ENCODE peak calls at places on chromosomes 3 and 15, in four cellular contexts. One of them, this sample, is unnamed.

GRCh38 chr3:97940034-97940433 is 32.2 kb downstream of the RIOX2 start:
- DNase-seq in transverse colon: no peak
- DNase-seq in HepG2: peak
- DNase-seq in uterus: no peak
- DNase-seq in this sample: no peak

GRCh38 chr15:69060744-69061143 is 46.2 kb downstream of the NOX5 start:
- DNase-seq in transverse colon: no peak
- DNase-seq in HepG2: no peak
- DNase-seq in uterus: no peak
- DNase-seq in this sample: no peak

GRCh38 chr15:69522361-69522760 is 69.7 kb downstream of the RPLP1 start:
- DNase-seq in transverse colon: no peak
- DNase-seq in HepG2: no peak
- DNase-seq in uterus: no peak
- DNase-seq in this sample: no peak

GRCh38 chr15:70469182-70469581 is 294.2 kb downstream of the UACA start:
- DNase-seq in transverse colon: no peak
- DNase-seq in HepG2: no peak
- DNase-seq in uterus: no peak
- DNase-seq in this sample: no peak

GRCh38 chr3:183845090-183845489 is 19.7 kb upstream of the MAP6D1 start:
- DNase-seq in transverse colon: no peak
- DNase-seq in HepG2: no peak
- DNase-seq in uterus: no peak
- DNase-seq in this sample: no peak

GRCh38 chr3:148173836-148174235 is 523.9 kb upstream of the AGTR1 start:
- DNase-seq in transverse colon: no peak
- DNase-seq in HepG2: no peak
- DNase-seq in uterus: no peak
- DNase-seq in this sample: no peak

GRCh38 chr15:100849021-100849831 is 30.4 kb upstream of the ALDH1A3 start:
- DNase-seq in transverse colon: peak
- DNase-seq in HepG2: no peak
- DNase-seq in uterus: peak
- DNase-seq in this sample: peak

GRCh38 chr3:102936511-102936910 is 501.7 kb downstream of the ZPLD1 start:
- DNase-seq in transverse colon: no peak
- DNase-seq in HepG2: no peak
- DNase-seq in uterus: no peak
- DNase-seq in this sample: no peak

GRCh38 chr3:49842843-49843242 is 13.5 kb downstream of the TRAIP start:
- DNase-seq in transverse colon: no peak
- DNase-seq in HepG2: no peak
- DNase-seq in uterus: no peak
- DNase-seq in this sample: no peak

GRCh38 chr3:50605901-50606326 is 5.7 kb downstream of the CISH start:
- DNase-seq in transverse colon: no peak
- DNase-seq in HepG2: no peak
- DNase-seq in uterus: no peak
- DNase-seq in this sample: no peak

GRCh38 chr3:46725663-46726314 is 8.1 kb upstream of the PRSS50 start:
- DNase-seq in transverse colon: no peak
- DNase-seq in HepG2: no peak
- DNase-seq in uterus: no peak
- DNase-seq in this sample: no peak

GRCh38 chr3:143608966-143609365 is 239.3 kb downstream of the SLC9A9 start:
- DNase-seq in transverse colon: no peak
- DNase-seq in HepG2: no peak
- DNase-seq in uterus: no peak
- DNase-seq in this sample: no peak

GRCh38 chr3:190381356-190381940 is 6.5 kb upstream of the CLDN16 start:
- DNase-seq in transverse colon: no peak
- DNase-seq in HepG2: no peak
- DNase-seq in uterus: no peak
- DNase-seq in this sample: no peak

DNA sequence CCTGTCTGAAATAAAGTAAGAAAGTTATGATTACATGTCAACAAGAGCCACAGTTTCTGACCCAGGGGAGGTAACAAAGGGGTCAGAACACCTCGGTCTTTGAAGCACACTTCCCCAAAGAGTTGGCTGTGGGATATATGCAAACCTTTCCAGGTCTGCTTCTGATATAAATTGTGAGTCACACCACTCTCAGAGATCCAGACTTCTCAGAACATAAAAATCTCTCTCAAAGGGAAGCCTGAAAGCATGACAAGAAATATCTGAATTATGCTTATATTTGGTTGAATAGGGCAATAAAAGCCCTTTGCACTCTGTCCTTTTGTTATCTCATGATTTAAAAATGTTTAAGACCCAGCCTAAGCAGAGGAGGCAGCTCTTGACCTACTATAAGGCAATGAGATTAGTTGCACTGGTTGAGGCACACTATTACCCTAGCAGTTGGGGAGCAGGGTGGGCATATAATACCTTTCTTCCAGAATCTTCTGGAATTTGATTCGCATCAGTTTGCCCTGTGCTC is 56.8 kb downstream of the MYH15 start:
- DNase-seq in transverse colon: no peak
- DNase-seq in HepG2: no peak
- DNase-seq in uterus: no peak
- DNase-seq in this sample: no peak
- TF ChIP-seq POLR2A in transverse colon: no peak
- TF ChIP-seq POLR2A in HepG2: no peak
- TF ChIP-seq POLR2A in uterus: no peak
- TF ChIP-seq POLR2A in this sample: no peak

GRCh38 chr3:197554562-197555280 is 1.0 kb downstream of the BDH1 start:
- DNase-seq in transverse colon: peak
- DNase-seq in HepG2: no peak
- DNase-seq in uterus: peak
- DNase-seq in this sample: peak
- TF ChIP-seq POLR2A in transverse colon: peak
- TF ChIP-seq POLR2A in HepG2: no peak
- TF ChIP-seq POLR2A in uterus: peak
- TF ChIP-seq POLR2A in this sample: peak

GRCh38 chr15:39578851-39579486 is 1.9 kb upstream of the THBS1 start:
- DNase-seq in transverse colon: no peak
- DNase-seq in HepG2: no peak
- DNase-seq in uterus: no peak
- DNase-seq in this sample: no peak

GRCh38 chr15:39581501-39582285 is 814 bp downstream of the THBS1 start:
- DNase-seq in transverse colon: peak
- DNase-seq in HepG2: peak
- DNase-seq in uterus: peak
- DNase-seq in this sample: peak

GRCh38 chr15:39580630-39581500 is at the start of gene THBS1:
- DNase-seq in transverse colon: peak
- DNase-seq in HepG2: peak
- DNase-seq in uterus: peak
- DNase-seq in this sample: peak

GRCh38 chr15:39579487-39580116 is 1.3 kb upstream of the THBS1 start:
- DNase-seq in transverse colon: peak
- DNase-seq in HepG2: peak
- DNase-seq in uterus: peak
- DNase-seq in this sample: no peak

GRCh38 chr15:39580117-39580629 is 706 bp upstream of the THBS1 start:
- DNase-seq in transverse colon: peak
- DNase-seq in HepG2: peak
- DNase-seq in uterus: peak
- DNase-seq in this sample: peak
- TF ChIP-seq POLR2A in transverse colon: no peak
- TF ChIP-seq POLR2A in HepG2: no peak
- TF ChIP-seq POLR2A in uterus: no peak
- TF ChIP-seq POLR2A in this sample: no peak

GRCh38 chr3:172038823-172039222 is 555 bp upstream of the FNDC3B start:
- DNase-seq in transverse colon: no peak
- DNase-seq in HepG2: no peak
- DNase-seq in uterus: peak
- DNase-seq in this sample: no peak

GRCh38 chr3:172040976-172041963 is 1.9 kb downstream of the FNDC3B start:
- DNase-seq in transverse colon: peak
- DNase-seq in HepG2: no peak
- DNase-seq in uterus: peak
- DNase-seq in this sample: no peak

GRCh38 chr3:172042136-172042535 is 2.8 kb downstream of the FNDC3B start:
- DNase-seq in transverse colon: no peak
- DNase-seq in HepG2: no peak
- DNase-seq in uterus: no peak
- DNase-seq in this sample: no peak

GRCh38 chr3:172039352-172040077 is at the start of gene FNDC3B:
- DNase-seq in transverse colon: peak
- DNase-seq in HepG2: peak
- DNase-seq in uterus: peak
- DNase-seq in this sample: peak

GRCh38 chr3:172040078-172040975 is 949 bp downstream of the FNDC3B start:
- DNase-seq in transverse colon: peak
- DNase-seq in HepG2: peak
- DNase-seq in uterus: peak
- DNase-seq in this sample: peak
- TF ChIP-seq POLR2A in transverse colon: no peak
- TF ChIP-seq POLR2A in HepG2: peak
- TF ChIP-seq POLR2A in uterus: peak
- TF ChIP-seq POLR2A in this sample: no peak

DNA sequence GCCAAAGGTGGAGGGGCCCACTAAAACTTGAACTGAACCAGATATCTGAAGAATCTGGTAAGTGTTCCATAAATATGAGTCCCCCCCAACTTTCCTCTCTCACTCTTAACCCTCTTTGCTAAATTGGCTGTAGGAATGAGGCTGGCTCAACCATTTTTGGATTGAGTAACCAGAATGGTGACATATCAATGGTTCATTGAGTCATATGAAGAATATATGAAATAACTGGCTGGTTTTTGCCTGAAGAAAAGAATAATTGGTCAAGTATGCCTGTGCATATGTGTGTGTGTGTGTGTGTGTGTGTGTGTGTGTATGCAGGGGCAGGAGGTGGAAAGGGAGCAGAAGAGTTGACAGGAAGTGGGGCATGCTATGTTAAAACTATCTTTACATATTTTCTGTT is 472.9 kb upstream of the THBS1 start:
- DNase-seq in transverse colon: no peak
- DNase-seq in HepG2: no peak
- DNase-seq in uterus: no peak
- DNase-seq in this sample: no peak
- TF ChIP-seq POLR2A in transverse colon: no peak
- TF ChIP-seq POLR2A in HepG2: no peak
- TF ChIP-seq POLR2A in uterus: no peak
- TF ChIP-seq POLR2A in this sample: no peak

GRCh38 chr3:149486726-149487125 is 12.2 kb downstream of the TM4SF4 start:
- DNase-seq in transverse colon: no peak
- DNase-seq in HepG2: no peak
- DNase-seq in uterus: no peak
- DNase-seq in this sample: no peak
- TF ChIP-seq POLR2A in transverse colon: no peak
- TF ChIP-seq POLR2A in HepG2: no peak
- TF ChIP-seq POLR2A in uterus: no peak
- TF ChIP-seq POLR2A in this sample: no peak

GRCh38 chr3:31981206-31982181 is at the start of the genes OSBPL10 and ZNF860:
- DNase-seq in transverse colon: peak
- DNase-seq in HepG2: peak
- DNase-seq in uterus: peak
- DNase-seq in this sample: no peak
- TF ChIP-seq POLR2A in transverse colon: peak
- TF ChIP-seq POLR2A in HepG2: peak
- TF ChIP-seq POLR2A in uterus: peak
- TF ChIP-seq POLR2A in this sample: no peak

GRCh38 chr3:13420817-13421755 is 964 bp upstream of the NUP210 start:
- DNase-seq in transverse colon: peak
- DNase-seq in HepG2: no peak
- DNase-seq in uterus: no peak
- DNase-seq in this sample: peak

GRCh38 chr3:13424111-13424844 is 4.2 kb upstream of the NUP210 start:
- DNase-seq in transverse colon: no peak
- DNase-seq in HepG2: no peak
- DNase-seq in uterus: no peak
- DNase-seq in this sample: no peak

GRCh38 chr3:13416002-13416793 is 3.9 kb downstream of the NUP210 start:
- DNase-seq in transverse colon: no peak
- DNase-seq in HepG2: no peak
- DNase-seq in uterus: no peak
- DNase-seq in this sample: no peak

GRCh38 chr3:13419356-13420050 is 619 bp downstream of the NUP210 start:
- DNase-seq in transverse colon: peak
- DNase-seq in HepG2: no peak
- DNase-seq in uterus: no peak
- DNase-seq in this sample: peak

GRCh38 chr3:13420051-13420816 is at the start of gene NUP210:
- DNase-seq in transverse colon: peak
- DNase-seq in HepG2: peak
- DNase-seq in uterus: no peak
- DNase-seq in this sample: peak
- TF ChIP-seq POLR2A in transverse colon: no peak
- TF ChIP-seq POLR2A in HepG2: peak
- TF ChIP-seq POLR2A in uterus: no peak
- TF ChIP-seq POLR2A in this sample: peak

This sample was measured in GM12892.